ENCODE peak calls at places on chromosomes 12 and 14, in seven cellular contexts. M is HCT116, D is GM23338, C is K562, R is upper lobe of left lung, B is transverse colon, Y is Panc1. Q is an unnamed sample. For H3K4me1, the result is how much of the 10 kb centered on the place peaks cover.

GRCh38 chr14:23259412-23259811 is 21.7 kb downstream of the RNF212B start:
- DNase-seq in B (no peak), R (no peak), D (no peak), Y (no peak), C (no peak), M (no peak), Q (no peak)

GRCh38 chr12:76558684-76559276 is 791 bp downstream of the OSBPL8 start:
- DNase-seq in C (peak), R (peak), Y (no peak), B (peak), M (no peak), D (peak), Q (peak)

GRCh38 chr12:124523071-124523470 is 44.3 kb downstream of the NCOR2 start:
- DNase-seq in R (no peak), M (no peak), Y (no peak), D (no peak), B (no peak), C (no peak), Q (no peak)

GRCh38 chr12:103431387-103431786 is 64.4 kb downstream of the C12orf42 start:
- DNase-seq in Y (no peak), B (no peak), C (no peak), R (no peak), D (no peak), M (no peak), Q (no peak)

GRCh38 chr12:34597548-34598351 is 575.5 kb downstream of the ALG10 start:
- DNase-seq in R (no peak), C (no peak), Y (no peak), D (no peak), M (no peak), B (peak), Q (peak)

GRCh38 chr12:39638178-39638577 is 18.6 kb upstream of the ABCD2 start:
- DNase-seq in D (no peak), B (no peak), C (no peak), M (no peak), R (no peak), Y (no peak), Q (no peak)

GRCh38 chr14:35553808-35554207 is 19.8 kb downstream of the INSM2 start:
- DNase-seq in M (no peak), R (no peak), D (no peak), Y (no peak), C (no peak), B (no peak), Q (no peak)

GRCh38 chr14:105484069-105484996 is 2.4 kb upstream of the CRIP1 start:
- DNase-seq in R (no peak), D (no peak), C (no peak), B (no peak), M (no peak), Y (no peak), Q (no peak)

GRCh38 chr12:6955462-6956331 is 4.5 kb downstream of the PTPN6 start:
- DNase-seq in R (no peak), D (no peak), Y (no peak), M (no peak), B (peak), C (no peak), Q (peak)
- H3K4me1 ChIP-seq in R (half or more), D (under half), Y (under half), M (under half), B (under half), C (half or more), Q (under half)

GRCh38 chr12:109523071-109523470 is 45.6 kb downstream of the UBE3B start:
- DNase-seq in Y (no peak), D (no peak), C (no peak), M (no peak), R (no peak), B (no peak), Q (no peak)
- TF ChIP-seq CTCF in Y (no peak), D (no peak), C (no peak), M (no peak), R (no peak), B (no peak), Q (no peak)

GRCh38 chr12:126163984-126164383 is 1098.7 kb downstream of the AACS start:
- DNase-seq in R (no peak), C (no peak), B (no peak), Y (no peak), M (no peak), D (no peak), Q (no peak)
- TF ChIP-seq POLR2AphosphoS5 in R (no peak), C (no peak), B (no peak), Y (no peak), M (no peak), D (no peak), Q (no peak)

GRCh38 chr12:116443706-116444589 is 115.2 kb upstream of the MAP1LC3B2 start:
- DNase-seq in M (no peak), Y (no peak), D (no peak), C (no peak), R (no peak), B (no peak), Q (no peak)

GRCh38 chr12:116442981-116443380 is 116.2 kb upstream of the MAP1LC3B2 start:
- DNase-seq in D (no peak), R (no peak), Y (no peak), B (no peak), M (no peak), C (no peak), Q (no peak)

GRCh38 chr12:116444590-116444943 is 114.6 kb upstream of the MAP1LC3B2 start:
- DNase-seq in Y (no peak), M (no peak), B (no peak), D (no peak), R (no peak), C (no peak), Q (no peak)

GRCh38 chr12:116450406-116450910 is 108.7 kb upstream of the MAP1LC3B2 start:
- DNase-seq in Y (no peak), D (no peak), B (no peak), C (no peak), M (no peak), R (no peak), Q (no peak)

GRCh38 chr12:116448165-116448756 is 110.9 kb upstream of the MAP1LC3B2 start:
- DNase-seq in D (no peak), C (no peak), Y (no peak), R (no peak), B (no peak), M (no peak), Q (no peak)
- H3K4me1 ChIP-seq in D (under half), C (under half), Y (under half), R (under half), B (under half), M (under half), Q (under half)

DNA sequence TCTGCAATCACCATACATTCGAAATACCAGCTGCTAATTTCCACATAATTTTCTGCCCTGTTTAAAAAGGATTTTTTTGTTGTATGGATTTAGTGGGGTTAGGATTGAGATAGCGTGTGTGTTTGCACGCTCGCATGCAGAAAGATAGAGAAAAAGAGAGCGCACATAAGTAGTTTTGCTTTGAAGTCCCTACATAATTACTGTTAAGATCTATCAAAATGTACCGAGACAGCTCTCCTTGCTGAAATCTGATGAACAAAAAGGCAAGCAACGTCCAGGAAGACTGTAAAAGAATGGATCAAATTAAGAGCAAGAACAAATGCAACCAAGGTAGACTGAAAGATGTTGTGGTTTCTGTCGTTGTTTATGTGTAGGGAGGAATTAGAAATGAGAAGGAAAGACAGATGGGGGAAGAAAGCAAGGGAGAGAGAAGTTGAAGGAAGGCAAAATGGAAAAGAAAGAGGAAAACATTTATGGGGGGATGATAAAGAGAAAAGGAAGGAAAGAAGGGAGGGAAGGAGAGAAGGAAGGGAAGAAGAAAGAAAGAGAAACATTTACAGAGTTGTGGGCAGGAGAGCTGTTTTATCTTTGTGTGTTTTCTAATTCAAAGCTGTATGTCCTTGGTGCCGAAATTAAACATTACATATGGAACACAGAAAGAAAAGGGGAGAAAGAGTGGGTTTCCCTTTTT is 522.3 kb downstream of the MED13L start:
- DNase-seq in Y (no peak), M (no peak), B (no peak), C (no peak), R (no peak), D (no peak), Q (no peak)
- TF ChIP-seq CTCF in Y (no peak), M (no peak), B (no peak), C (no peak), R (no peak), D (no peak), Q (no peak)

DNA sequence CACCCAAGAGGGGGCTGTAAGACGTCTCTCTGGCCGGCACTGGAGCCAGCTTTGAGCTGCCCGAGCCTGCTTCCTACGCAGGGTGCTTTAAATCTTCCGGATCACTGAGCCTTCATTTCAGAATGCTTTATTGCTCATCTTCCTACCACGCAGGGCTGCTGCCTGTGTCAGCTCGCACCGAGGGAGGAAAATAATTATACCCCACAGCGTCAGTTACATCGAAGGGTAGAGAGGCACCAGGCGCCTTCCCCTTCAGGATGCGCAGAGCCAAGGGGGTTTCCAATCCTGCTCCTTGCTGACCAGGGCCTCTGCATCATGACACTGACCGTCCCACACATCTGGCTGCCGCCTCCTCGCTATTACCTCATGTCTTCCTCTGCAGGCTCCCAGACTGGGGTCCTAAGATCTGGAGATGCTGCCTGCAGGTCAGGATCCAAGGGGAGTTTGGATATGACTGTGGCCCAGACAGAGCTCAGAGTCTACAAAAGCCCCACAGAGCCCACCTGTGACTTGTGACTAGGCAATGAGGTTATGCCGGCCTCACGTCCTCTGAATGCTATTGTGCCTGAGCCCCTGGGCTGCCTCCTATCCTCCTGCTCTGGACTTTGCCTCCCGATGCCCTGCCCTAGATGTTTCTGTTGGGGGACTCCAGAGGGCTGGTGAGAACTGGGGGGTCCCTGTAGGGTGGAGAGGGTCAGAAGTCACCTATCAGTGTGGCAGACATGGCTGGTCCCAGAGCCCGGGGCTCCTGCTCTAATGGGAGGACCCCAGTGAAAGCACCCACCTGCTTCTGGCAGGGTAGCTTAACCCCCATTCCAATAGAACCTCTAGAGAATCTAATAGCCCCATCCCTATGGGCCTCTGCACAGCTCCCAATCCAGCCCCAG is 220.4 kb upstream of the RTL1 start:
- DNase-seq in M (no peak), R (no peak), D (no peak), Y (no peak), C (no peak), B (no peak), Q (peak)
- TF ChIP-seq POLR2AphosphoS5 in M (no peak), R (no peak), D (no peak), Y (no peak), C (no peak), B (no peak), Q (no peak)

GRCh38 chr14:102693006-102693755 is 84.1 kb upstream of the TRAF3 start:
- DNase-seq in C (no peak), Y (no peak), M (no peak), R (peak), D (peak), B (no peak), Q (no peak)
- H3K4me1 ChIP-seq in C (under half), Y (under half), M (under half), R (half or more), D (under half), B (under half), Q (under half)

DNA sequence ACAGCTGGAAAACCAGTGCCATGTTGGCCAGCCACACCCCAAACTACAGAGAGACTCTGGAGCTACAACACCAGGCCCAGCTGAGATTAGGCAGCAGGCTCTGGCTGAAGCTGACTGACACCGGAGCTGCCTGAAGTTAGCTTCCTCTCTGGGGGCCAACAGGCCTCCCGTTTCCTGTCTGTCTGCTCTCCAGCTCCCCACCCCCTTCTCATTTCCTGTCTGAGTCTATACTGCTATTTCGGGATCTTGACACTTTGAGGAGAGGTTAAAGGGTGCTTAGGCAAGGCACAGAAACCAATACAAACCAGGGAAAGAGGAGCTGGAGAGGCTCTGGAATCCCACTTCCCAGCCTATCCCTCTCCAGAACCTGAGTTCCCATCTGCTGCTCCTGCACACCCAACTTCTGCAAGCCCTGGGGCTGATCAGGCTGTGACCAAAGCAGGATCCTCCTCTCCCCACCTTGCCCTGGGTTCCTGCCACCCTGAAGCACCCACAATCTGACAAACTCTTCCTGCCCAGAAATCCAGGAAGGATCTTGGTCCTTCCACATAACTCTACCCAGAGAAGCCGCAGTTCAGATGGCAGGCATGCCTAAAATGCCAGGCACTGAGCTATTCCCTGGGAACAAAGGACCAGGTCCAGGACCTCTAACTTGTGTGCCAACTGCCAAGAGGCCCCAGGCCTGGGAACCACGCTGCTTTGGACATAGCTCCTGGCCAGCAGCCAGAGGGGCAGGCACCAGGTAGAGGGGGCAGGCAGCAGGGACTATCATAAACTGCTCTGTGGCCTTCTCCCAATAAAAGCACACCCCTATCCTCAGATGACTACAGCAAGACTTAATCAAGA is 39.9 kb downstream of the PRPF40B start:
- DNase-seq in M (no peak), R (peak), Y (peak), D (peak), B (peak), C (peak), Q (peak)
- TF ChIP-seq CTCF in M (no peak), R (no peak), Y (no peak), D (no peak), B (no peak), C (no peak), Q (no peak)

GRCh38 chr12:110941391-110941790 is 21.0 kb upstream of the MYL2 start:
- DNase-seq in B (no peak), D (no peak), M (no peak), Y (no peak), R (no peak), C (no peak), Q (no peak)
- TF ChIP-seq POLR2AphosphoS5 in B (no peak), D (no peak), M (no peak), Y (no peak), R (no peak), C (no peak), Q (no peak)

GRCh38 chr12:47114481-47114892 is 34.7 kb upstream of the AMIGO2 start:
- DNase-seq in R (no peak), B (no peak), M (no peak), D (no peak), C (peak), Y (no peak), Q (no peak)
- H3K4me1 ChIP-seq in R (under half), B (under half), M (under half), D (under half), C (under half), Y (under half), Q (under half)